ENCODE peak calls at places on chromosomes 7 and 10, in seven cellular contexts. E is ascending aorta; N is heart left ventricle; P is neuronal stem cell; K is pancreas; G is cardiac muscle cell; Y is CD8-positive, alpha-beta memory T cell. L is an unnamed sample. For H3K36me3, the result is how much of the 10 kb centered on the place peaks cover.

GRCh38 chr7:127809285-127809702 is 157.3 kb downstream of the SND1 start:
- DNase-seq in E (no peak), N (no peak), P (no peak), K (no peak), G (peak), Y (no peak), L (no peak)

GRCh38 chr10:30897045-30897444 is 134.6 kb downstream of the ZNF438 start:
- DNase-seq in E (no peak), N (no peak), P (no peak), K (no peak), G (no peak), Y (no peak), L (no peak)

GRCh38 chr10:124362572-124362971 is 56.2 kb downstream of the OAT start:
- DNase-seq in E (no peak), N (no peak), P (no peak), K (no peak), G (no peak), Y (no peak), L (no peak)

GRCh38 chr10:94402204-94403033 is at the start of gene TBC1D12:
- DNase-seq in E (peak), N (peak), P (peak), K (peak), G (peak), Y (no peak), L (peak)

GRCh38 chr10:77582710-77583115 is 54.9 kb downstream of the KCNMA1 start:
- DNase-seq in E (no peak), N (no peak), P (no peak), K (peak), G (peak), Y (no peak), L (no peak)

GRCh38 chr10:4174197-4174596 is 389.2 kb upstream of the KLF6 start:
- DNase-seq in E (no peak), N (no peak), P (no peak), K (no peak), G (no peak), Y (no peak), L (no peak)

GRCh38 chr7:84509522-84509921 is 314.9 kb upstream of the SEMA3A start:
- DNase-seq in E (no peak), N (no peak), P (no peak), K (no peak), G (peak), Y (no peak), L (no peak)

GRCh38 chr7:80637911-80638765 is at the start of gene CD36:
- DNase-seq in E (no peak), N (peak), P (no peak), K (no peak), G (no peak), Y (no peak), L (no peak)

GRCh38 chr10:72928798-72929197 is 25.8 kb downstream of the PLA2G12B start:
- DNase-seq in E (no peak), N (no peak), P (no peak), K (no peak), G (no peak), Y (no peak), L (no peak)

GRCh38 chr7:44309271-44310091 is 15.9 kb downstream of the CAMK2B start:
- DNase-seq in E (no peak), N (peak), P (peak), K (peak), G (peak), Y (no peak), L (no peak)

GRCh38 chr10:124896751-124897150 is 45.2 kb upstream of the ZRANB1 start:
- DNase-seq in E (no peak), N (no peak), P (no peak), K (no peak), G (no peak), Y (no peak), L (no peak)

GRCh38 chr7:101165958-101166602 is 711 bp upstream of the VGF start:
- DNase-seq in E (no peak), N (no peak), P (no peak), K (no peak), G (no peak), Y (no peak), L (no peak)

GRCh38 chr7:27339478-27339877 is 96.9 kb downstream of the EVX1 start:
- DNase-seq in E (no peak), N (no peak), P (no peak), K (no peak), G (no peak), Y (no peak), L (no peak)

GRCh38 chr10:17025444-17026295 is 103.9 kb downstream of the CUBN start:
- DNase-seq in E (peak), N (no peak), P (no peak), K (no peak), G (peak), Y (peak), L (peak)

GRCh38 chr7:127844707-127845331 is 186.4 kb downstream of the LRRC4 start:
- DNase-seq in E (no peak), N (no peak), P (no peak), K (no peak), G (peak), Y (no peak), L (no peak)

GRCh38 chr10:82980321-82980720 is 1105.3 kb downstream of the NRG3 start:
- DNase-seq in E (no peak), N (no peak), P (no peak), K (no peak), G (no peak), Y (no peak), L (no peak)

GRCh38 chr10:86372785-86373239 is 6.2 kb upstream of the GRID1 start:
- DNase-seq in E (no peak), N (peak), P (no peak), K (peak), G (no peak), Y (no peak), L (no peak)

GRCh38 chr10:34719336-34719735 is 95.8 kb downstream of the PARD3 start:
- DNase-seq in E (no peak), N (no peak), P (no peak), K (no peak), G (no peak), Y (no peak), L (no peak)

GRCh38 chr10:130967161-130967560 is 344.4 kb downstream of the TCERG1L start:
- DNase-seq in E (no peak), N (no peak), P (no peak), K (no peak), G (no peak), Y (no peak), L (no peak)

GRCh38 chr7:108137040-108137439 is 6.9 kb upstream of the LAMB4 start:
- DNase-seq in E (no peak), N (no peak), P (no peak), K (no peak), G (no peak), Y (no peak), L (no peak)

GRCh38 chr10:7605565-7606295 is 61.0 kb downstream of the ITIH5 start:
- DNase-seq in E (no peak), N (no peak), P (no peak), K (no peak), G (peak), Y (no peak), L (no peak)

DNA sequence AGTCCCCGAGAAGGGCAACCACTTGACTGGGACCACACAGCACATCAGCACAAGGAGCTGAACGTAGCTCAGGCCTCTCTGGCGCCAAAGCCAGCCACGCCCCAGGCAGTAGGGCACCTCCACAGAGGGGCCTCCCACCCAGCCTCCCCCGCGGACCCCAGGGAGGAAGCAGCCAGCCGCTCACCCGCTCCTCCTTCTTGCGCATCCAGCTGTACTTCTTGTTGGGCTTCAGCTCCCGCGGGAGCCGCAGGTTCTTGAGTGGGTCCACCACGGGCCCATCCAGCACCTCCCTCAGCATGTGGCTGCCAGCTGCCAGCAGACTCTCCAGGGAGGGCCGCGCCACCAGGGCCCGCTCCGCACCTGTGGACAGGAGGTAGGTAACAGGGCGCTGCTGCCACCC is 61.2 kb downstream of the TNRC18 start:
- DNase-seq in E (no peak), N (no peak), P (no peak), K (no peak), G (no peak), Y (no peak), L (no peak)
- H3K36me3 ChIP-seq in E (half or more), N (under half), P (half or more), K (under half), G (under half), Y (under half), L (under half)

DNA sequence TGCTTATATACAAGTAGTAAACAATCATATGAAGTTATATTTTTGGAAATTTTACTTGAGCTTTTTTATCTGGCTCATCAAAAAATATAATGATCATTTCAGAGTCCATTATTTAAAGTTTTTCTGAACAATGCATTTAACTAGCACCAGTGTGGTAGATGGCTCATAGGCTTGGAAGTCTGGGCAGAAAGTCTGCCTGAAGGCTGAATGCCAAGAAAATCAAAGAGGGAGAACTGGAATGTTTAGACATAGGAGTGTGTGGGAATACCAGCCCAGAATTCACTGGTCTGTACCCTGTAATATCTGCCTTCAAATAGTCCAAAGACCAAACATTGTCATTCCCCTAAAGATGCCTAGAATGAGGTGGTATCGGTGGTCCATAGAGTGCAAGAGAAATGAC is 40.3 kb upstream of the ANK3 start:
- DNase-seq in E (no peak), N (no peak), P (no peak), K (no peak), G (peak), Y (no peak), L (no peak)
- H3K27ac ChIP-seq in E (peak), N (no peak), P (no peak), K (no peak), G (peak), Y (no peak), L (no peak)

GRCh38 chr10:104981995-104982394 is 340.9 kb downstream of the SORCS3 start:
- DNase-seq in E (no peak), N (no peak), P (no peak), K (no peak), G (no peak), Y (no peak), L (no peak)
- H3K4me3 ChIP-seq in E (no peak), N (no peak), P (no peak), K (no peak), G (no peak), Y (no peak), L (no peak)

GRCh38 chr10:113452146-113452545 is 100.7 kb upstream of the HABP2 start:
- DNase-seq in E (no peak), N (no peak), P (no peak), K (no peak), G (no peak), Y (no peak), L (no peak)
- H3K36me3 ChIP-seq in E (under half), N (under half), P (under half), K (under half), G (under half), Y (under half), L (under half)

DNA sequence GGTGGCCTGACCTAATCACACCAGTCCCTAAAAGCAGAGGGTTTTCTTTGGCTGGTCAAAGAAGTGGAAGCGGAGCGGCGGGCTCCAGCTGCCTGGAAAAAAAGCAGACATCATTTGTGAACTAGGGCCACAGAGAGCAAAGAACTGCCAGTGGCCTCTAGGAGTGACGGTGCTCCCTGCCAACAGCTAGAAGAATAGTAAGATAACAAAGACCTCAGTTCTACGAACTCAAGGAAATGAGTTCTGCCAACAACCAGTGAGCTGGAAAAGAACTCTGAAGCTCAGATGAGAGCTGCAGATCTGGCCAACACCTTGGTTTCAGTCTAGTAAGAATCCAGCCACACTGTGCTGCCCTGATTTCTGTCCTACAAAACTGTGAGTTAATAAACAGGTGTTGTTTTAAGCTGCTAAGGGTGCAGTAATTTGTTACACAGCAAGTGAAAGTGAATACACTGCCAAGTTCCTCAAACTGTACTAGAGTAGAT is 178.0 kb downstream of the SRPK2 start:
- DNase-seq in E (no peak), N (peak), P (peak), K (no peak), G (peak), Y (no peak), L (no peak)
- H3K27ac ChIP-seq in E (peak), N (no peak), P (peak), K (peak), G (peak), Y (no peak), L (no peak)

GRCh38 chr10:128814024-128814423 is 653.0 kb upstream of the MGMT start:
- DNase-seq in E (no peak), N (no peak), P (no peak), K (no peak), G (no peak), Y (no peak), L (no peak)

GRCh38 chr10:128817636-128818035 is 649.4 kb upstream of the MGMT start:
- DNase-seq in E (no peak), N (no peak), P (no peak), K (no peak), G (no peak), Y (no peak), L (no peak)

GRCh38 chr10:128816726-128817125 is 650.3 kb upstream of the MGMT start:
- DNase-seq in E (no peak), N (no peak), P (no peak), K (no peak), G (no peak), Y (no peak), L (no peak)

GRCh38 chr10:128808921-128809440 is 658.1 kb upstream of the MGMT start:
- DNase-seq in E (no peak), N (no peak), P (no peak), K (no peak), G (no peak), Y (no peak), L (no peak)

GRCh38 chr10:128811943-128812342 is 655.1 kb upstream of the MGMT start:
- DNase-seq in E (no peak), N (no peak), P (no peak), K (no peak), G (no peak), Y (no peak), L (no peak)
- H3K4me3 ChIP-seq in E (no peak), N (no peak), P (no peak), K (no peak), G (no peak), Y (no peak), L (no peak)

DNA sequence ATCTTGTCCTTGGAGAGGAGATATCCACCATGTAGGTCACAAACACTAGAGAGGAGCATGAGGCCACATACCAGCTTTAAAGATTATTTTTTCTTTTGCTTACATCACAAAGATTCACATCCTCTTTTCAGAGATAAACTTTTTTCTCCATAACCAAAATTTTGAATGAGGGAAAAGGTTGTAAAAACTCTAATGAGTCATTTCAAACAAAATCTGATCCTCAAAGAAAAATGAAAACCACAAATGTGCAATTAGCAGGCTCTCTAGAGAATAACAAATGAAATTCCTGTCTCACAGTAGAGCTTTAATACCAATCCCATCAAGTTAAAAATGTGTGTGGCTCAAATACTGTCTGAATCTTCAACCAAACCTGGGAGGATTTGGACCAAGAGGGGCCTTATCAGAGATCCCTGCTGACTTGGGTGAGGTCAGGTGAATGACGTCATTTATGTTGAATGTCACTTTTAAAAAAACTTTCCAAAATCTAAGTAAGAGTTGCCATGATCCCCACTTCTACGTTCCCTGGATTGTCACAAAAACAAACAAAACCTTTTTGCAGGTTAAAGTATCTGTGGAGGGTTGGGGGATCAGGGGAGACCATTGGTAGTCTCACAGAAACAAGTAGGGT is 261.5 kb upstream of the NPSR1 start:
- DNase-seq in E (no peak), N (no peak), P (no peak), K (no peak), G (no peak), Y (no peak), L (no peak)
- H3K36me3 ChIP-seq in E (under half), N (under half), P (under half), K (under half), G (under half), Y (under half), L (under half)

GRCh38 chr10:74953214-74953613 is 126.8 kb downstream of the KAT6B start:
- DNase-seq in E (no peak), N (no peak), P (no peak), K (no peak), G (no peak), Y (no peak), L (no peak)
- H3K27ac ChIP-seq in E (no peak), N (no peak), P (no peak), K (no peak), G (no peak), Y (no peak), L (no peak)

DNA sequence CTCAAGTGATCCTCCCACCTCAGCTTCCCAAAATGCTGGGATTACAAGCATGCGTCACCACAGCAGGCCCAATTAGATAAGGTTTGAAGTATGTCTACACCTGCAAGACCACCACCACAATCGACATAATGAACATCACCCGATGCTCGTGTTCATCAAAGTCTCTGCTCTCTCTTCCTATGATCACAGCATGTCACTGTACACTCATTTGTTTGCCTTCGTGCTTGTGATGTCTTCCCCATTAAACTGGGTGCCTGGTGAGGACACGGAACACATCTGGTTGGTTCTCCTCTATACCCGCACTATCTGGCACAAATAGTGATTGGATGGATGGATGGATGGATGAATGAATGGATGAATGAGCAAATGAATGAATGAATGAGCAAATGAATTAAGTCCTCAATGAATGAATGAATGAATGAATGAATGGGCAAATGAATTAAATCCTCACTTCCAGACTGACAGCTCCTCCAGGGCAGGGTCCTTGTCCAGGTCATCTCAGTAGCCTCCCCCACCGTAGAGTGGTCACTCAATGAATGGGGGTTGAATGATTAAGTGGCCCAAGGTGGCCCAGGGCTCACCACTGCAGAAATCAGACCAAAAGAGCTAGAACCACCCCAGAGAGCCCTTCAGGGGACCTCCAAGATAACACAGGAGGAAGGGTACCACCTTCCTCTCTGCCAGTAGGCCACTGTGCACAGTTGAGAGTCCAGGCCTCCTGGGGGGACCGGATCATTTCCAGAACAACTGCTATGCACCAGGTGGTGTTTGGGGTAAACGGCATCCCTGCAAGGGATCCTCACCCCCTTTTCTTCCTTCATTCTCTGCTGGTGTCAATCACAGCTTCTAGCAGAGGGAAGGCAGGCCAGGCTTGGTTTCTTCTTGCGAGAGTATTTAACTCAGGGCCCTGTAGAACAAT is 101.9 kb upstream of the TNRC18 start:
- DNase-seq in E (no peak), N (no peak), P (no peak), K (no peak), G (peak), Y (no peak), L (no peak)
- H3K4me3 ChIP-seq in E (peak), N (no peak), P (no peak), K (no peak), G (no peak), Y (no peak), L (peak)